ENCODE peak calls at places on chromosomes 1 and 21, in four cellular contexts. I, S, X and C are unnamed samples.

GRCh38 chr1:24900985-24901781 is 28.9 kb downstream of the RUNX3 start:
- DNase-seq in S (no peak), X (no peak), I (no peak), C (no peak)

GRCh38 chr21:39111928-39112327 is 71.3 kb downstream of the PSMG1 start:
- DNase-seq in X (no peak), S (no peak), I (no peak), C (no peak)

GRCh38 chr1:115829947-115830346 is 11.0 kb downstream of the NHLH2 start:
- DNase-seq in I (no peak), X (no peak), S (no peak), C (peak; percentile 23)

GRCh38 chr1:63641615-63642014 is 48.4 kb downstream of the PGM1 start:
- DNase-seq in S (no peak), X (no peak), I (no peak), C (no peak)

GRCh38 chr21:23740463-23740862 is 1866.8 kb downstream of the MRPL39 start:
- DNase-seq in S (no peak), X (no peak), I (no peak), C (no peak)

GRCh38 chr1:4655674-4656532 is 1.5 kb downstream of the AJAP1 start:
- DNase-seq in X (peak; percentile 78), I (no peak), S (no peak), C (no peak)

GRCh38 chr1:201024251-201024998 is 911 bp upstream of the KIF21B start:
- DNase-seq in I (no peak), X (no peak), S (no peak), C (no peak)

GRCh38 chr1:184143449-184143848 is 91.9 kb downstream of the TSEN15 start:
- DNase-seq in I (no peak), X (no peak), S (no peak), C (peak; percentile 92)

GRCh38 chr1:6774381-6774780 is 10.9 kb upstream of the CAMTA1 start:
- DNase-seq in X (no peak), S (no peak), I (no peak), C (no peak)

GRCh38 chr1:88730132-88730675 is 46.1 kb downstream of the PKN2 start:
- DNase-seq in I (no peak), S (no peak), X (no peak), C (no peak)

GRCh38 chr1:159790237-159790917 is 9.6 kb downstream of the DUSP23 start:
- DNase-seq in S (no peak), I (no peak), X (no peak), C (peak; percentile 11)

GRCh38 chr1:150976879-150977694 is 2.5 kb upstream of the CERS2 start:
- DNase-seq in X (peak; percentile 92), I (no peak), S (peak; percentile 46), C (peak; percentile 58)

GRCh38 chr1:239293350-239294111 is 92.8 kb upstream of the CHRM3 start:
- DNase-seq in I (no peak), X (no peak), S (no peak), C (no peak)

GRCh38 chr1:184156521-184157395 is 105.2 kb downstream of the TSEN15 start:
- DNase-seq in S (no peak), I (no peak), X (no peak), C (no peak)

GRCh38 chr1:116999596-116999995 is 2.0 kb upstream of the CD101 start:
- DNase-seq in I (no peak), X (no peak), S (no peak), C (no peak)

GRCh38 chr21:41458121-41458520 is 32.1 kb downstream of the MX1 start:
- DNase-seq in I (no peak), S (no peak), X (no peak), C (no peak)

GRCh38 chr1:112044745-112045144 is 55.3 kb upstream of the KCND3 start:
- DNase-seq in S (no peak), I (no peak), X (no peak), C (no peak)

GRCh38 chr1:58395355-58395754 is 151.2 kb downstream of the OMA1 start:
- DNase-seq in S (no peak), X (no peak), I (no peak), C (peak; percentile 85)

GRCh38 chr1:152347116-152347728 is 12.6 kb downstream of the FLG2 start:
- DNase-seq in X (no peak), S (no peak), I (no peak), C (peak; percentile 26)

GRCh38 chr1:14525262-14525661 is 73.2 kb upstream of the KAZN start:
- DNase-seq in X (no peak), S (no peak), I (no peak), C (no peak)